ENCODE peak calls at places on chromosomes 6 and 20, in five cellular contexts. Y, I, A, H and Q are unnamed samples.

GRCh38 chr6:10837997-10838793 is at the start of gene MAK:
- DNase-seq in Y (peak; percentile 90), I (peak; percentile 98), A (peak; percentile 88), H (peak; percentile 49), Q (peak; percentile 98)

GRCh38 chr20:60050193-60050960 is 92.2 kb downstream of the CDH26 start:
- DNase-seq in Y (no peak), I (peak; percentile 90), A (peak; percentile 30), H (no peak), Q (no peak)

GRCh38 chr6:3227363-3228045 is at the start of gene TUBB2B:
- DNase-seq in Y (no peak), I (peak; percentile 96), A (no peak), H (no peak), Q (peak; percentile 74)

GRCh38 chr6:133291671-133292070 is 50.5 kb downstream of the EYA4 start:
- DNase-seq in Y (no peak), I (no peak), A (no peak), H (no peak), Q (no peak)

GRCh38 chr6:45655630-45656422 is 278.1 kb upstream of the SUPT3H start:
- DNase-seq in Y (no peak), I (no peak), A (no peak), H (no peak), Q (no peak)

GRCh38 chr6:159935633-159936032 is 33.2 kb upstream of the IGF2R start:
- DNase-seq in Y (no peak), I (no peak), A (no peak), H (no peak), Q (no peak)

GRCh38 chr20:8133816-8134451 is 1.9 kb downstream of the PLCB1 start:
- DNase-seq in Y (no peak), I (no peak), A (no peak), H (no peak), Q (no peak)

GRCh38 chr6:155400022-155400965 is 55.3 kb downstream of the NOX3 start:
- DNase-seq in Y (no peak), I (no peak), A (no peak), H (no peak), Q (no peak)

GRCh38 chr20:32247957-32248497 is 29.4 kb upstream of the KIF3B start:
- DNase-seq in Y (no peak), I (no peak), A (no peak), H (no peak), Q (no peak)

DNA sequence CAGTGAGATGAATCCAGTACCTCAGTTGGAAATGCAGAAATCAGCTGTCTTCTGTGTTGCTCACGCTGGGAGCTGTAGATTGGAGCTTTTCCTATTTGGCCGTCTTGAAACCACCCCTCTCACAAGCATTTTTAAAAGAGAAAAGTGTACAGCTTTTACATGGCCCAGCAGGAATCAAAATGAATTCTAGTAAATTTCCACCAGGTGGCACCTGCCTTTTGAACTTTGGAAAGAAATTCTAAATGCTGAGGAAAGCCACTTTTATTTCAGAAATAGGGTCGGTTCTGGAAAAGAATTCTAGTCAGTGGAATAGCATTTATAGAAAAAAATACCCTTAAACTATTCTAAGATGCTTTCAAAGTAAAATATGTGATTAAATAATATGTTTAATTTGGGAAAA is 647.8 kb downstream of the CD109 start:
- DNase-seq in Y (no peak), I (no peak), A (no peak), H (no peak), Q (no peak)
- TF ChIP-seq CTCF in Y (no peak), I (peak; percentile 47), A (no peak), H (peak; percentile 26), Q (no peak)

GRCh38 chr6:30152019-30152673 is 8.9 kb downstream of the TRIM10 start:
- DNase-seq in Y (no peak), I (no peak), A (no peak), H (no peak), Q (no peak)

GRCh38 chr6:30154709-30155521 is 6.1 kb downstream of the TRIM10 start:
- DNase-seq in Y (no peak), I (no peak), A (no peak), H (no peak), Q (no peak)

GRCh38 chr6:30151580-30151979 is 9.4 kb downstream of the TRIM10 start:
- DNase-seq in Y (no peak), I (no peak), A (no peak), H (no peak), Q (no peak)

GRCh38 chr6:30154061-30154460 is 7.0 kb downstream of the TRIM10 start:
- DNase-seq in Y (no peak), I (no peak), A (no peak), H (no peak), Q (no peak)

GRCh38 chr6:30152910-30153309 is 8.1 kb downstream of the TRIM10 start:
- DNase-seq in Y (no peak), I (no peak), A (no peak), H (no peak), Q (no peak)
- TF ChIP-seq CTCF in Y (no peak), I (no peak), A (no peak), H (no peak), Q (no peak)

GRCh38 chr6:12309070-12309469 is 18.9 kb downstream of the EDN1 start:
- DNase-seq in Y (no peak), I (no peak), A (no peak), H (no peak), Q (no peak)

GRCh38 chr6:12312736-12313135 is 22.6 kb downstream of the EDN1 start:
- DNase-seq in Y (no peak), I (no peak), A (no peak), H (no peak), Q (no peak)

GRCh38 chr6:12313992-12314589 is 23.9 kb downstream of the EDN1 start:
- DNase-seq in Y (no peak), I (no peak), A (no peak), H (no peak), Q (no peak)

GRCh38 chr6:12313311-12313991 is 23.3 kb downstream of the EDN1 start:
- DNase-seq in Y (no peak), I (no peak), A (no peak), H (no peak), Q (no peak)

DNA sequence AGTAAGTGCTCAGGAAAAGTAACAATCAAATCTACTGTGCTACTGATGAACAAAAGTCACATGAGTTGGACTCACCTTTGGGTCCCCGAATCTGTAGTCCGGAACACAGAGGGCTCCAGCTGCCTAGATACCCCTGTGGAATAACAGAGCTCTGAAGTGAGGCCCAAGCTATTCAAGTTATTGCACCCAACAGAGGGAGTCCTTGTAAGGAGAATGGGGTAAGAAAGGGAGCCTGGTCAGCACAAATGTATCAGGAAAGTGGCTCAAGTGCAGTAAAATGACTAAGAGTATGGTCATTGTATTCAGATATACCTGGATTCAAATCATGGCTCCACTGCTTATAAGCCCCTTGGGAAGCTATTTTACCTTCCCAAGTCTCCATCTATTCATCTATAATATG is 20.9 kb downstream of the EDN1 start:
- DNase-seq in Y (no peak), I (no peak), A (no peak), H (no peak), Q (no peak)
- TF ChIP-seq CTCF in Y (no peak), I (peak; percentile 20), A (no peak), H (no peak), Q (no peak)

DNA sequence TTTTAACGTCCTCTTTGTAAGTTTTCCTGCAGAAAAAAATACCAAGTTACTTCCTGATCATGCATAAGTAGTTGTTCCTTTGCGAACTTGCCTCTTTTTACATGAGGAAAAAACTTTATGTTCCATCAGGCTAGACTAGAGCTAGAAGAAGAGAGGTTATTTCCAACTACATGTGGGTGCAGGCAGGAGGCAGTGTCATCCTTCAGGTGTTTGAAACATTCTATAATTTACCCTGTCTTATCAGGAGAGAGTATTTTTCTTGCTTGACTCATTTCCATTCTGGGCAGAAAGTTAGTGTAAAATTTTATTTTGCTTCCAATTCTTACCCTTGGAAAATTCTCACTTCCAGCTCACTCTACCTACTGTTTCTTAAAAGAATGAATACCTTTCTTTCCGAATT is 28.5 kb upstream of the EPHA7 start:
- DNase-seq in Y (no peak), I (no peak), A (no peak), H (no peak), Q (no peak)
- TF ChIP-seq CTCF in Y (no peak), I (peak; percentile 59), A (no peak), H (no peak), Q (no peak)